ENCODE peak calls at places on chromosomes 13 and 19, in six cellular contexts. U is Panc1, S is cardiac muscle cell, K is heart left ventricle, I is RWPE1, J is uterus. W is an unnamed sample.

GRCh38 chr13:66565261-66565660 is 664.9 kb downstream of the PCDH9 start:
- DNase-seq in K (no peak), S (no peak), J (no peak), I (no peak), U (no peak), W (no peak)

GRCh38 chr13:73141292-73141771 is 82.5 kb downstream of the KLF5 start:
- DNase-seq in U (no peak), I (no peak), K (no peak), S (peak; percentile 42), J (no peak), W (no peak)

GRCh38 chr13:103799028-103799427 is 732.8 kb upstream of the SLC10A2 start:
- DNase-seq in K (no peak), S (no peak), J (no peak), I (no peak), U (no peak), W (no peak)

GRCh38 chr19:13160557-13160956 is 10.3 kb downstream of the IER2 start:
- DNase-seq in I (no peak), S (peak; percentile 33), K (no peak), U (no peak), J (no peak), W (no peak)

GRCh38 chr13:36357692-36358091 is 11.5 kb upstream of the SPART start:
- DNase-seq in K (no peak), U (no peak), S (peak; percentile 59), J (peak; percentile 74), I (no peak), W (no peak)

GRCh38 chr13:42539670-42540069 is 34.3 kb upstream of the TNFSF11 start:
- DNase-seq in S (peak; percentile 43), J (no peak), K (no peak), U (no peak), I (peak; percentile 67), W (no peak)

GRCh38 chr13:75704942-75705320 is 68.8 kb downstream of the LMO7 start:
- DNase-seq in I (peak; percentile 72), U (no peak), J (no peak), S (no peak), K (no peak), W (no peak)

GRCh38 chr13:113064000-113064533 is 41.5 kb upstream of the F7 start:
- DNase-seq in K (peak; percentile 22), I (no peak), J (no peak), S (no peak), U (no peak), W (peak; percentile 83)

GRCh38 chr13:109211616-109212015 is 574.8 kb downstream of the IRS2 start:
- DNase-seq in J (no peak), S (no peak), U (no peak), K (no peak), I (peak; percentile 14), W (no peak)

GRCh38 chr13:40376867-40377266 is 289.6 kb downstream of the FOXO1 start:
- DNase-seq in I (no peak), K (no peak), J (peak; percentile 34), U (no peak), S (peak; percentile 57), W (no peak)

GRCh38 chr19:33040994-33041827 is 23.5 kb downstream of the RHPN2 start:
- DNase-seq in K (no peak), U (peak; percentile 82), I (peak; percentile 70), S (peak; percentile 57), J (no peak), W (no peak)

GRCh38 chr13:21348771-21349170 is 110.3 kb downstream of the ZDHHC20 start:
- DNase-seq in J (no peak), U (no peak), S (peak; percentile 47), K (no peak), I (no peak), W (no peak)

GRCh38 chr13:99307247-99307646 is at the start of gene GPR183:
- DNase-seq in J (no peak), S (no peak), U (no peak), I (no peak), K (no peak), W (no peak)

GRCh38 chr13:113800576-113800926 is 41.5 kb downstream of the TMEM255B start:
- DNase-seq in U (no peak), S (no peak), J (no peak), I (no peak), K (no peak), W (peak; percentile 72)

GRCh38 chr13:45807520-45808099 is 43.9 kb downstream of the SIAH3 start:
- DNase-seq in J (no peak), K (peak; percentile 53), I (peak; percentile 73), S (peak; percentile 56), U (peak; percentile 28), W (no peak)

GRCh38 chr13:96052655-96053002 is 572 bp downstream of the UGGT2 start:
- DNase-seq in K (no peak), J (no peak), U (no peak), S (peak; percentile 68), I (peak; percentile 64), W (no peak)

GRCh38 chr13:68908879-68909278 is 1198.7 kb upstream of the ATXN8OS start:
- DNase-seq in K (no peak), S (no peak), J (no peak), I (no peak), U (no peak), W (no peak)

GRCh38 chr13:108102771-108103170 is 112.6 kb downstream of the LIG4 start:
- DNase-seq in U (no peak), K (no peak), J (no peak), S (peak; percentile 1), I (peak; percentile 26), W (no peak)

GRCh38 chr19:57870225-57870624 is 18.6 kb downstream of the ZNF814 start:
- DNase-seq in I (no peak), U (no peak), J (no peak), K (no peak), S (no peak), W (no peak)

GRCh38 chr13:33228645-33229445 is 56.7 kb downstream of the STARD13 start:
- DNase-seq in S (peak; percentile 67), K (no peak), J (no peak), I (peak; percentile 48), U (no peak), W (no peak)

GRCh38 chr13:74129500-74130144 is 4.6 kb downstream of the KLF12 start:
- DNase-seq in S (no peak), K (peak; percentile 32), I (no peak), J (no peak), U (no peak), W (no peak)

GRCh38 chr19:7912697-7913564 is 1.7 kb upstream of the TGFBR3L start:
- DNase-seq in U (no peak), S (no peak), I (no peak), K (no peak), J (peak; percentile 19), W (peak; percentile 91)

GRCh38 chr19:28128341-28128740 is 1084.6 kb downstream of the UQCRFS1 start:
- DNase-seq in S (no peak), J (no peak), U (no peak), K (no peak), I (no peak), W (no peak)

GRCh38 chr19:2841858-2842574 is 741 bp downstream of the ZNF555 start:
- DNase-seq in I (peak; percentile 18), U (no peak), J (no peak), S (no peak), K (no peak), W (no peak)

GRCh38 chr19:46487178-46487801 is 8.4 kb downstream of the PNMA8B start:
- DNase-seq in U (no peak), K (no peak), J (no peak), S (no peak), I (no peak), W (no peak)

GRCh38 chr19:46489445-46490272 is 6.0 kb downstream of the PNMA8B start:
- DNase-seq in U (no peak), I (no peak), J (peak; percentile 42), S (peak; percentile 81), K (peak; percentile 68), W (no peak)

GRCh38 chr19:46488551-46488950 is 7.1 kb downstream of the PNMA8B start:
- DNase-seq in U (no peak), J (no peak), K (no peak), I (no peak), S (no peak), W (no peak)

GRCh38 chr19:46487802-46488445 is 7.7 kb downstream of the PNMA8B start:
- DNase-seq in I (peak; percentile 75), K (peak; percentile 77), S (peak; percentile 80), U (peak; percentile 27), J (peak; percentile 82), W (no peak)

DNA sequence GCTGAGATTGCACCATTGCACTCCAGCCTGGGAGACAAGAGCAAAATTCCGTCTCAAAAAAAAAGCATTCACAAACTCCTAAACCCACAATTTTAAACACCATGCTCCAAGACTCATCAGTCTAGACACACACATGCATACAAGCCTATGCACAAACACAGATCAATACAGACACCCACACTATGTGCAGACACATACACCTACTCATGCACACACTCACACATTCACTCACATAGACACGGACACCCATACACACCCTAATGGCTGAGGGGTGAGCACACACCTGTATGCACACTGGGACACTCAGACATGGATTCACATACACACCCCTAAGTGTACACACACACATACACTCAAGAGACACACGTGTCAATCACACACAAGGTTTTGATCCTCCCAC is 9.3 kb downstream of the PNMA8B start:
- DNase-seq in S (no peak), U (no peak), I (no peak), K (no peak), J (no peak), W (no peak)
- TF ChIP-seq CTCF in S (no peak), U (no peak), I (no peak), K (no peak), J (no peak), W (no peak)

GRCh38 chr19:38224014-38224862 is at the start of gene DPF1:
- DNase-seq in K (peak; percentile 62), S (peak; percentile 75), J (no peak), I (peak; percentile 90), U (no peak), W (no peak)
- TF ChIP-seq CTCF in K (no peak), S (peak; percentile 10), J (no peak), I (peak; percentile 25), U (no peak), W (peak; percentile 52)

GRCh38 chr19:54179921-54180452 is 7.0 kb upstream of the TMC4 start:
- DNase-seq in U (no peak), S (peak; percentile 83), K (no peak), I (no peak), J (no peak), W (no peak)
- TF ChIP-seq CTCF in U (no peak), S (peak; percentile 61), K (no peak), I (no peak), J (no peak), W (peak; percentile 72)

DNA sequence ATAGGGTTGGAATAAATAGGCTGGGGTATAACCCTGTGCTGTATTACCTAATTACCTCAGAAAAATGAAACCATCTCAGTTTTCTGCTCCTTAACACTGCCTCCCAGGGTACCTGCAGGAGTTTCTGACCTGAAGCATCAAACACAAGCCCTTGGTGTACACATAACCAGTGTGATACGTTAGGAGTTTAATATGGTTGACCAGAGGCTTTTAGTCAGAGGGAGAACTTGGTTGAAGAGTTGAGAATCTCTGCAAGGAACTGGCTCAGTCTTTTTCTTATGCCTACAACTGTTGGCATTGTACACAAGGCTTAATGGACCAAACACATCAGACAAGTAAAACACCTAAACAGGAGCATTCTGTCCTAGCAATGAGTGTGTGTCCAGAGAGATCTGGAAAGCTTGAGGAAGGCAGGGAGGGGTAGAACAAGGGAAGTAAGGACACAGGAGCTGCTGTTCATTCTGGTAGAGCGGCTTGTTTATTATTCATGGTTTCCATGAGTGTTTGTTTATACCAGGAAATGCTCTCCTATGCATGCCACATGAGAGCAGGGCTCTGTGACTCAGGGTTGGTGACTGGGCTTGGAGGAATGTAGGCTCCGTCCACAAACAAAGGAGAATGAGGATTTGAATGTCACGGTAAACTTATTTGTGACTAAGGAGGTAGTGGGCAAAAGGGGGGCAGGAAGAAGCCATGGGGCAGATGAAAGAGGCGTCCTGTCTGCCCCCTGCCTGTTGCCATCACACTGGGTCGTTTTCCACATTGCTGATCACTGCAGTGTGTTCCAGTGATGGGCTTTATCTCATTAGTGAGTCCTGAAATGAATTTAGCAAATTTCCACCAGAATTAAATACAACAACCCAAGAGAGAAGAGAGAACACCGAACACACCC is 11.9 kb upstream of the SPATA13 start:
- DNase-seq in I (peak; percentile 91), U (peak; percentile 91), K (no peak), S (peak; percentile 93), J (no peak), W (no peak)
- TF ChIP-seq CTCF in I (no peak), U (peak; percentile 15), K (no peak), S (no peak), J (no peak), W (peak; percentile 37)

W was measured in chondrocyte.